ENCODE peak calls at places on chromosome 12, in four cellular contexts. L, C, V and K are unnamed samples.

GRCh38 chr12:107145397-107145796 is 52.0 kb upstream of the CRY1 start:
- DNase-seq in V (peak; percentile 24), L (no peak), C (no peak), K (no peak)

GRCh38 chr12:71865166-71865713 is 25.7 kb downstream of the TBC1D15 start:
- DNase-seq in L (no peak), V (peak; percentile 10), C (no peak), K (peak; percentile 45)

GRCh38 chr12:67442347-67442841 is 173.2 kb downstream of the CAND1 start:
- DNase-seq in V (no peak), C (no peak), L (no peak), K (no peak)

GRCh38 chr12:121216102-121216501 is 6.2 kb downstream of the P2RX4 start:
- DNase-seq in L (no peak), V (no peak), C (no peak), K (no peak)

GRCh38 chr12:25995906-25996305 is 37.4 kb downstream of the RASSF8 start:
- DNase-seq in V (no peak), C (no peak), L (no peak), K (no peak)

GRCh38 chr12:128724468-128725046 is 99.2 kb downstream of the SLC15A4 start:
- DNase-seq in C (no peak), L (no peak), V (no peak), K (no peak)

GRCh38 chr12:63086149-63086915 is 64.7 kb downstream of the AVPR1A start:
- DNase-seq in L (no peak), V (no peak), C (no peak), K (no peak)

GRCh38 chr12:117390866-117391265 is 29.4 kb upstream of the NOS1 start:
- DNase-seq in L (no peak), C (no peak), V (no peak), K (no peak)

GRCh38 chr12:116304621-116305020 is 27.1 kb upstream of the MED13L start:
- DNase-seq in V (no peak), C (no peak), L (no peak), K (no peak)

GRCh38 chr12:109621864-109622485 is 48.4 kb downstream of the MVK start:
- DNase-seq in V (no peak), C (no peak), L (no peak), K (no peak)

GRCh38 chr12:9687228-9687627 is 17.7 kb downstream of the CLEC2D start:
- DNase-seq in C (no peak), V (peak; percentile 19), L (no peak), K (no peak)

GRCh38 chr12:63410197-63410596 is 258.1 kb downstream of the DPY19L2 start:
- DNase-seq in L (no peak), V (no peak), C (no peak), K (peak; percentile 87)

GRCh38 chr12:47900101-47900479 is 4.7 kb downstream of the VDR start:
- DNase-seq in C (no peak), V (no peak), L (no peak), K (no peak)

GRCh38 chr12:47899466-47899865 is 5.3 kb downstream of the VDR start:
- DNase-seq in L (no peak), C (no peak), V (no peak), K (no peak)

GRCh38 chr12:47902131-47902639 is 2.6 kb downstream of the VDR start:
- DNase-seq in C (no peak), V (no peak), L (no peak), K (no peak)

GRCh38 chr12:47901285-47902093 is 3.3 kb downstream of the VDR start:
- DNase-seq in V (no peak), L (no peak), C (no peak), K (peak; percentile 64)

DNA sequence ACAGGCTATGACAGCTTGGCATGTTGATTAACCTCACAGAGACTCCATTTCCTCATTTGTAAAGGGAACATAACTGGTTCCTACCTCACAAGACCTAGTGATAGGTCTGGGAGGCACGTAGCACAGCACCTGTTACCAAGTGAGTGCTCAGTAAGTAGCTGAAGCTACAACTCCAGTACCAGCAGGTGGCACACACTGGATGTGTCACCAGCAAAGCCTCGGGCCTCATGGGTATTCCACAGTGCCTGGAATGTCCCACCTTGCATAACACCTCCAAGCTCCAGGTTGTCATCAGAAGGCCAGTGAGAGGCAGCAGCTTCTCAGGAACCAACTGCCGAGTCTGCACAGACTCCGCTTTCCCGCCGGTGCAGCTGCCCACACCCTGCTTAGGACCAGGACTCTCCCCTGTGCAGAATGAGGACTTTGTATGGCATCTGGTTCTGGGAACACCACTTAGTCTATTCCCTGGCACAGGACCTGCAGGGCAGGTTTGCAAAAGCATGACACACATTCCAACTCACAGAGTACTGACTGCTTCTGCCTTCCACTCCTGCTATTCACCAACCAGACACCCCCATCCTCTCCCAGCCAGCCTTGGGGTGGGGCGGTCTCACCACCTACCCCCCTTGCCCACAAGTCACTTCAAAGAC is 4.2 kb downstream of the VDR start:
- DNase-seq in V (peak; percentile 63), L (peak; percentile 86), C (no peak), K (peak; percentile 67)
- TF ChIP-seq CTCF in V (peak; percentile 10), L (peak; percentile 95), C (peak; percentile 27), K (no peak)

GRCh38 chr12:122851820-122852219 is 16.6 kb downstream of the HIP1R start:
- DNase-seq in C (no peak), L (no peak), V (no peak), K (no peak)
- TF ChIP-seq MYC in C (no peak), L (no peak), V (no peak), K (no peak)

GRCh38 chr12:57165741-57166140 is 18.3 kb upstream of the LRP1-AS start:
- DNase-seq in L (no peak), V (peak; percentile 85), C (no peak), K (no peak)

GRCh38 chr12:57164454-57164853 is 17.0 kb upstream of the LRP1-AS start:
- DNase-seq in L (no peak), V (no peak), C (no peak), K (no peak)

GRCh38 chr12:57169046-57169795 is 21.8 kb upstream of the LRP1-AS start:
- DNase-seq in L (no peak), V (no peak), C (no peak), K (no peak)

GRCh38 chr12:57164966-57165365 is 17.5 kb upstream of the LRP1-AS start:
- DNase-seq in L (no peak), C (no peak), V (no peak), K (no peak)

GRCh38 chr12:57166971-57167371 is 19.6 kb upstream of the LRP1-AS start:
- DNase-seq in L (no peak), V (peak; percentile 78), C (no peak), K (no peak)
- TF ChIP-seq CTCF in L (no peak), V (no peak), C (no peak), K (no peak)

GRCh38 chr12:114092981-114093380 is 126.9 kb upstream of the RBM19 start:
- DNase-seq in V (no peak), C (no peak), L (no peak), K (no peak)
- TF ChIP-seq MYC in V (no peak), C (no peak), L (no peak), K (no peak)

GRCh38 chr12:76555797-76556196 is 3.8 kb downstream of the OSBPL8 start:
- DNase-seq in L (no peak), C (no peak), V (no peak), K (no peak)

GRCh38 chr12:76560083-76560491 is 516 bp upstream of the OSBPL8 start:
- DNase-seq in L (no peak), V (no peak), C (no peak), K (no peak)

GRCh38 chr12:76556373-76556772 is 3.2 kb downstream of the OSBPL8 start:
- DNase-seq in C (no peak), L (no peak), V (no peak), K (no peak)

GRCh38 chr12:76559277-76560082 is at the start of gene OSBPL8:
- DNase-seq in V (peak; percentile 95), C (peak; percentile 71), L (peak; percentile 89), K (peak; percentile 98)

DNA sequence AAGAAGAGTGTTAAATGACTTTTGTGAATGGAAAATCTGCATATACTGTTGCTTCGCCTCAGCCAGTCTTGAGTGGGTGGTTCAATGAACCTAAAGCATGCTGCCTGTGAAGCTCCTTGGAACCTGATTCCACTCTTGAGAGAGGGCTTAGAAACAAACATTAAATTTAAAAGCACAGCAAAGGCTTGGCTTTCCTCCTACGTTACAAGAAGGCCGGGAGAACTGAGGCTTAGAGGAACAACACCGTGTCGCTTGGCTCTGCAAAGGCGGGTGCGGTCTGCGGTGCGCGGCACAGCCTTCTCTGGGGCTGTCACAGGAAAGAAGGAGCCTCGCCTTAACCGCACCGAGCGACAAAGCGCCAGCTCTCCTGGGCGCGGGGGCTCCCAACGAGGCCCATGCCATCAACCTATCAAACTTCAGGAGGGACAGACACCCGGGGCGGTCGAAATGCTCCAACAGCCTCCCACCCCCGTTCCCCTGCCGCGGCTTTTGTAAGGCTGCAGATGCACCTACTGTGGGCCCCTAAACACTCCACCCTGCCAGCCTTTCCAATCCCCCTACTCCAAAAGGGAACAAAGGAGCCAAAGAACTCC is 791 bp downstream of the OSBPL8 start:
- DNase-seq in C (no peak), V (peak; percentile 30), L (peak; percentile 27), K (peak; percentile 95)
- TF ChIP-seq CTCF in C (no peak), V (no peak), L (no peak), K (no peak)